ENCODE peak calls at places on chromosome 2, in seven cellular contexts. One of them, this sample, is unnamed.

GRCh38 chr2:75476778-75477177 is 84.0 kb downstream of the EVA1A start:
- DNase-seq in lower leg skin: no peak
- DNase-seq in HCT116: no peak
- DNase-seq in A549: no peak
- DNase-seq in Peyer's patch: no peak
- DNase-seq in spleen: no peak
- DNase-seq in body of pancreas: no peak
- DNase-seq in this sample: no peak

GRCh38 chr2:56357655-56358295 is 174.0 kb downstream of the CCDC85A start:
- DNase-seq in lower leg skin: no peak
- DNase-seq in HCT116: no peak
- DNase-seq in A549: no peak
- DNase-seq in Peyer's patch: no peak
- DNase-seq in spleen: no peak
- DNase-seq in body of pancreas: no peak
- DNase-seq in this sample: no peak

GRCh38 chr2:81550277-81550676 is 1245.7 kb upstream of the LRRTM1 start:
- DNase-seq in lower leg skin: no peak
- DNase-seq in HCT116: no peak
- DNase-seq in A549: no peak
- DNase-seq in Peyer's patch: no peak
- DNase-seq in spleen: no peak
- DNase-seq in body of pancreas: no peak
- DNase-seq in this sample: no peak

GRCh38 chr2:12428786-12429185 is 287.9 kb upstream of the TRIB2 start:
- DNase-seq in lower leg skin: no peak
- DNase-seq in HCT116: no peak
- DNase-seq in A549: no peak
- DNase-seq in Peyer's patch: no peak
- DNase-seq in spleen: no peak
- DNase-seq in body of pancreas: no peak
- DNase-seq in this sample: no peak

GRCh38 chr2:223214721-223215120 is 162.7 kb downstream of the KCNE4 start:
- DNase-seq in lower leg skin: no peak
- DNase-seq in HCT116: no peak
- DNase-seq in A549: no peak
- DNase-seq in Peyer's patch: no peak
- DNase-seq in spleen: no peak
- DNase-seq in body of pancreas: no peak
- DNase-seq in this sample: no peak

GRCh38 chr2:17620280-17620679 is 79.8 kb downstream of the VSNL1 start:
- DNase-seq in lower leg skin: no peak
- DNase-seq in HCT116: no peak
- DNase-seq in A549: no peak
- DNase-seq in Peyer's patch: no peak
- DNase-seq in spleen: no peak
- DNase-seq in body of pancreas: no peak
- DNase-seq in this sample: peak

GRCh38 chr2:159249955-159250723 is 36.4 kb downstream of the WDSUB1 start:
- DNase-seq in lower leg skin: peak
- DNase-seq in HCT116: peak
- DNase-seq in A549: no peak
- DNase-seq in Peyer's patch: no peak
- DNase-seq in spleen: no peak
- DNase-seq in body of pancreas: peak
- DNase-seq in this sample: no peak

GRCh38 chr2:62291517-62292137 is 95.7 kb downstream of the B3GNT2 start:
- DNase-seq in lower leg skin: no peak
- DNase-seq in HCT116: no peak
- DNase-seq in A549: no peak
- DNase-seq in Peyer's patch: no peak
- DNase-seq in spleen: no peak
- DNase-seq in body of pancreas: no peak
- DNase-seq in this sample: no peak

GRCh38 chr2:28101123-28101522 is 210.6 kb downstream of the BABAM2 start:
- DNase-seq in lower leg skin: no peak
- DNase-seq in HCT116: no peak
- DNase-seq in A549: no peak
- DNase-seq in Peyer's patch: no peak
- DNase-seq in spleen: no peak
- DNase-seq in body of pancreas: no peak
- DNase-seq in this sample: no peak

GRCh38 chr2:230346465-230346864 is 19.5 kb downstream of the SP140L start:
- DNase-seq in lower leg skin: no peak
- DNase-seq in HCT116: no peak
- DNase-seq in A549: no peak
- DNase-seq in Peyer's patch: no peak
- DNase-seq in spleen: no peak
- DNase-seq in body of pancreas: no peak
- DNase-seq in this sample: no peak

GRCh38 chr2:234145511-234145910 is 95.0 kb downstream of the SPP2 start:
- DNase-seq in lower leg skin: no peak
- DNase-seq in HCT116: no peak
- DNase-seq in A549: no peak
- DNase-seq in Peyer's patch: no peak
- DNase-seq in spleen: no peak
- DNase-seq in body of pancreas: no peak
- DNase-seq in this sample: no peak

GRCh38 chr2:43011142-43011491 is 215.3 kb downstream of the ZFP36L2 start:
- DNase-seq in lower leg skin: no peak
- DNase-seq in HCT116: no peak
- DNase-seq in A549: no peak
- DNase-seq in Peyer's patch: no peak
- DNase-seq in spleen: no peak
- DNase-seq in body of pancreas: no peak
- DNase-seq in this sample: no peak

GRCh38 chr2:168670478-168670877 is 132.0 kb upstream of the NOSTRIN start:
- DNase-seq in lower leg skin: no peak
- DNase-seq in HCT116: no peak
- DNase-seq in A549: no peak
- DNase-seq in Peyer's patch: no peak
- DNase-seq in spleen: no peak
- DNase-seq in body of pancreas: no peak
- DNase-seq in this sample: no peak

GRCh38 chr2:175926272-175926671 is 75.8 kb downstream of the LNPK start:
- DNase-seq in lower leg skin: no peak
- DNase-seq in HCT116: no peak
- DNase-seq in A549: no peak
- DNase-seq in Peyer's patch: no peak
- DNase-seq in spleen: no peak
- DNase-seq in body of pancreas: no peak
- DNase-seq in this sample: no peak

GRCh38 chr2:226526731-226527130 is 272.9 kb downstream of the IRS1 start:
- DNase-seq in lower leg skin: no peak
- DNase-seq in HCT116: no peak
- DNase-seq in A549: no peak
- DNase-seq in Peyer's patch: no peak
- DNase-seq in spleen: no peak
- DNase-seq in body of pancreas: no peak
- DNase-seq in this sample: no peak

GRCh38 chr2:52844701-52845423 is 922.7 kb upstream of the CHAC2 start:
- DNase-seq in lower leg skin: no peak
- DNase-seq in HCT116: no peak
- DNase-seq in A549: no peak
- DNase-seq in Peyer's patch: no peak
- DNase-seq in spleen: no peak
- DNase-seq in body of pancreas: no peak
- DNase-seq in this sample: no peak

GRCh38 chr2:159903404-159904126 is 105.6 kb upstream of the CD302 start:
- DNase-seq in lower leg skin: no peak
- DNase-seq in HCT116: no peak
- DNase-seq in A549: no peak
- DNase-seq in Peyer's patch: peak
- DNase-seq in spleen: peak
- DNase-seq in body of pancreas: peak
- DNase-seq in this sample: no peak

GRCh38 chr2:200025717-200026116 is 70.3 kb downstream of the MAIP1 start:
- DNase-seq in lower leg skin: no peak
- DNase-seq in HCT116: no peak
- DNase-seq in A549: no peak
- DNase-seq in Peyer's patch: no peak
- DNase-seq in spleen: no peak
- DNase-seq in body of pancreas: no peak
- DNase-seq in this sample: no peak

GRCh38 chr2:241724259-241724974 is 10.0 kb upstream of the D2HGDH start:
- DNase-seq in lower leg skin: no peak
- DNase-seq in HCT116: no peak
- DNase-seq in A549: no peak
- DNase-seq in Peyer's patch: no peak
- DNase-seq in spleen: no peak
- DNase-seq in body of pancreas: no peak
- DNase-seq in this sample: no peak
- TF ChIP-seq CTCF in lower leg skin: no peak
- TF ChIP-seq CTCF in HCT116: no peak
- TF ChIP-seq CTCF in A549: no peak
- TF ChIP-seq CTCF in Peyer's patch: peak
- TF ChIP-seq CTCF in spleen: no peak
- TF ChIP-seq CTCF in body of pancreas: no peak
- TF ChIP-seq CTCF in this sample: peak

GRCh38 chr2:236584521-236585384 is 15.1 kb downstream of the ACKR3 start:
- DNase-seq in lower leg skin: no peak
- DNase-seq in HCT116: no peak
- DNase-seq in A549: no peak
- DNase-seq in Peyer's patch: no peak
- DNase-seq in spleen: no peak
- DNase-seq in body of pancreas: no peak
- DNase-seq in this sample: no peak

GRCh38 chr2:236585966-236586365 is 16.3 kb downstream of the ACKR3 start:
- DNase-seq in lower leg skin: no peak
- DNase-seq in HCT116: no peak
- DNase-seq in A549: no peak
- DNase-seq in Peyer's patch: no peak
- DNase-seq in spleen: no peak
- DNase-seq in body of pancreas: no peak
- DNase-seq in this sample: no peak

GRCh38 chr2:236582968-236583367 is 13.3 kb downstream of the ACKR3 start:
- DNase-seq in lower leg skin: no peak
- DNase-seq in HCT116: no peak
- DNase-seq in A549: no peak
- DNase-seq in Peyer's patch: no peak
- DNase-seq in spleen: no peak
- DNase-seq in body of pancreas: no peak
- DNase-seq in this sample: no peak

GRCh38 chr2:236581546-236581945 is 11.9 kb downstream of the ACKR3 start:
- DNase-seq in lower leg skin: no peak
- DNase-seq in HCT116: no peak
- DNase-seq in A549: no peak
- DNase-seq in Peyer's patch: no peak
- DNase-seq in spleen: no peak
- DNase-seq in body of pancreas: no peak
- DNase-seq in this sample: peak

GRCh38 chr2:236583621-236584203 is 14.1 kb downstream of the ACKR3 start:
- DNase-seq in lower leg skin: no peak
- DNase-seq in HCT116: no peak
- DNase-seq in A549: no peak
- DNase-seq in Peyer's patch: no peak
- DNase-seq in spleen: no peak
- DNase-seq in body of pancreas: no peak
- DNase-seq in this sample: no peak
- TF ChIP-seq POLR2A in lower leg skin: no peak
- TF ChIP-seq POLR2A in HCT116: no peak
- TF ChIP-seq POLR2A in A549: no peak
- TF ChIP-seq POLR2A in Peyer's patch: no peak
- TF ChIP-seq POLR2A in spleen: no peak
- TF ChIP-seq POLR2A in body of pancreas: no peak
- TF ChIP-seq POLR2A in this sample: no peak

DNA sequence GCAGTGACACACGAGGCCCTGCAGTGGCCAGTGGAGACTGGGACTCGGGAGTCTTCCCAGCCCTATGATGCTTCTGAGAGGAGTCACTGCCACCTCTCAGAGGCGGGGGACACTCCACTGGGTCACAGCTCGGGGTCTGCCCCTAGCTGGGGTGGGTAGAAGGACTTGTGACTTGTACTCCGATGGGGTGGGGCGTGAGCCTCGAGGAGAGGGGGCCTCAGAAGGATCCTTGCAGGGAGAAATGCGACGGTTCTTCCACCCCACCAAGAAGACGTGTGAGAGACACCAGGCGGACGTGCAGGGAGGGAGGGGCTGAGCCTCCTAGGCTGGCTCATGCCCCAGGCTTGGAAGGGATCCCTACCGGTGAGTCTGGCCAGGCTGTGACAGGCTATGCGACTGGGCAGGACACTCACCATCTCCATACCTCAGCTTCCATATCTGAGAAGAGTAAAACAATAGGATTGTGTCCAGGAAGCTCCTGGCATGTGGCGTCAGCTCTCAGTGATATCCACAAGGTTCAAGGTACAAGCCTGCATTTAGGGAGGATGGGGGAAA is 11.1 kb upstream of the OTOS start:
- DNase-seq in lower leg skin: no peak
- DNase-seq in HCT116: no peak
- DNase-seq in A549: no peak
- DNase-seq in Peyer's patch: no peak
- DNase-seq in spleen: no peak
- DNase-seq in body of pancreas: no peak
- DNase-seq in this sample: no peak
- TF ChIP-seq CTCF in lower leg skin: no peak
- TF ChIP-seq CTCF in HCT116: no peak
- TF ChIP-seq CTCF in A549: no peak
- TF ChIP-seq CTCF in Peyer's patch: no peak
- TF ChIP-seq CTCF in spleen: no peak
- TF ChIP-seq CTCF in body of pancreas: no peak
- TF ChIP-seq CTCF in this sample: no peak

GRCh38 chr2:240593703-240594451 is 7.3 kb downstream of the CAPN10 start:
- DNase-seq in lower leg skin: no peak
- DNase-seq in HCT116: no peak
- DNase-seq in A549: no peak
- DNase-seq in Peyer's patch: no peak
- DNase-seq in spleen: peak
- DNase-seq in body of pancreas: no peak
- DNase-seq in this sample: peak
- TF ChIP-seq POLR2A in lower leg skin: no peak
- TF ChIP-seq POLR2A in HCT116: no peak
- TF ChIP-seq POLR2A in A549: no peak
- TF ChIP-seq POLR2A in Peyer's patch: no peak
- TF ChIP-seq POLR2A in spleen: no peak
- TF ChIP-seq POLR2A in body of pancreas: no peak
- TF ChIP-seq POLR2A in this sample: no peak

GRCh38 chr2:111121028-111121872 is 536 bp downstream of the BCL2L11 start:
- DNase-seq in lower leg skin: peak
- DNase-seq in HCT116: no peak
- DNase-seq in A549: no peak
- DNase-seq in Peyer's patch: peak
- DNase-seq in spleen: peak
- DNase-seq in body of pancreas: peak
- DNase-seq in this sample: peak
- TF ChIP-seq CTCF in lower leg skin: no peak
- TF ChIP-seq CTCF in HCT116: no peak
- TF ChIP-seq CTCF in A549: no peak
- TF ChIP-seq CTCF in Peyer's patch: no peak
- TF ChIP-seq CTCF in spleen: no peak
- TF ChIP-seq CTCF in body of pancreas: no peak
- TF ChIP-seq CTCF in this sample: no peak